ENCODE peak calls at places on chromosome 21, in eight cellular contexts. Z is kidney, F is SK-N-SH, Y is uterus, D is hepatocyte, S is right cardiac atrium, V is heart left ventricle, G is pancreas. K is an unnamed sample. For H3K9me3 and H3K4me1, the result is how much of the 10 kb centered on the place peaks cover.

GRCh38 chr21:46179708-46180078 is 4.6 kb downstream of the SPATC1L start:
- DNase-seq in Z (peak), F (no peak), Y (no peak), D (no peak), S (no peak), V (no peak), G (no peak), K (peak)

GRCh38 chr21:41627428-41627827 is 119.5 kb upstream of the TMPRSS2 start:
- DNase-seq in Z (no peak), F (no peak), Y (no peak), D (no peak), S (no peak), V (no peak), G (no peak), K (no peak)

GRCh38 chr21:39220150-39220549 is 36.9 kb upstream of the PSMG1 start:
- DNase-seq in Z (no peak), F (no peak), Y (no peak), D (no peak), S (no peak), V (no peak), G (no peak), K (no peak)

GRCh38 chr21:29091032-29091431 is 17.6 kb upstream of the CCT8 start:
- DNase-seq in Z (no peak), F (no peak), Y (no peak), D (no peak), S (no peak), V (no peak), G (no peak), K (no peak)

GRCh38 chr21:41847066-41847804 is 31.9 kb downstream of the PRDM15 start:
- DNase-seq in Z (no peak), F (no peak), Y (no peak), D (no peak), S (no peak), V (no peak), G (no peak), K (peak)

GRCh38 chr21:15249285-15249993 is 184.6 kb upstream of the NRIP1 start:
- DNase-seq in Z (no peak), F (no peak), Y (no peak), D (no peak), S (no peak), V (no peak), G (no peak), K (no peak)

GRCh38 chr21:14750041-14750440 is 203.9 kb upstream of the SAMSN1 start:
- DNase-seq in Z (no peak), F (no peak), Y (no peak), D (no peak), S (no peak), V (no peak), G (no peak), K (no peak)

GRCh38 chr21:32768530-32768929 is 3.0 kb downstream of the PAXBP1 start:
- DNase-seq in Z (no peak), F (no peak), Y (no peak), D (no peak), S (no peak), V (no peak), G (no peak), K (no peak)

GRCh38 chr21:33039542-33039941 is 13.8 kb downstream of the OLIG2 start:
- DNase-seq in Z (no peak), F (no peak), Y (no peak), D (no peak), S (no peak), V (no peak), G (no peak), K (no peak)

GRCh38 chr21:33492571-33492970 is 1.1 kb upstream of the DNAJC28 start:
- DNase-seq in Z (no peak), F (no peak), Y (no peak), D (no peak), S (no peak), V (no peak), G (no peak), K (no peak)

GRCh38 chr21:42160950-42161225 is 58.1 kb upstream of the ABCG1 start:
- DNase-seq in Z (no peak), F (no peak), Y (no peak), D (no peak), S (no peak), V (no peak), G (no peak), K (no peak)

GRCh38 chr21:39010629-39011404 is 172.4 kb downstream of the PSMG1 start:
- DNase-seq in Z (peak), F (no peak), Y (no peak), D (no peak), S (no peak), V (no peak), G (no peak), K (peak)

GRCh38 chr21:40049959-40050290 is 182.7 kb downstream of the PCP4 start:
- DNase-seq in Z (no peak), F (no peak), Y (no peak), D (no peak), S (no peak), V (no peak), G (no peak), K (no peak)

GRCh38 chr21:39251326-39251725 is 62.1 kb downstream of the BRWD1 start:
- DNase-seq in Z (no peak), F (no peak), Y (no peak), D (peak), S (no peak), V (no peak), G (no peak), K (no peak)

GRCh38 chr21:31756787-31757186 is 24.9 kb upstream of the SCAF4 start:
- DNase-seq in Z (no peak), F (no peak), Y (no peak), D (no peak), S (no peak), V (no peak), G (no peak), K (no peak)

GRCh38 chr21:45892156-45892919 is 89.2 kb upstream of the COL6A1 start:
- DNase-seq in Z (peak), F (no peak), Y (no peak), D (no peak), S (peak), V (no peak), G (no peak), K (peak)

GRCh38 chr21:16496594-16496993 is 766.8 kb downstream of the USP25 start:
- DNase-seq in Z (no peak), F (no peak), Y (no peak), D (no peak), S (no peak), V (no peak), G (no peak), K (no peak)

GRCh38 chr21:16488042-16488441 is 758.3 kb downstream of the USP25 start:
- DNase-seq in Z (no peak), F (no peak), Y (no peak), D (no peak), S (no peak), V (no peak), G (no peak), K (no peak)

GRCh38 chr21:16492356-16492755 is 762.6 kb downstream of the USP25 start:
- DNase-seq in Z (no peak), F (no peak), Y (no peak), D (no peak), S (no peak), V (no peak), G (no peak), K (no peak)

GRCh38 chr21:16492892-16493291 is 763.1 kb downstream of the USP25 start:
- DNase-seq in Z (no peak), F (no peak), Y (no peak), D (no peak), S (no peak), V (no peak), G (no peak), K (no peak)
- H3K27ac ChIP-seq in Z (no peak), F (no peak), Y (no peak), D (no peak), S (no peak), V (no peak), G (no peak), K (no peak)

DNA sequence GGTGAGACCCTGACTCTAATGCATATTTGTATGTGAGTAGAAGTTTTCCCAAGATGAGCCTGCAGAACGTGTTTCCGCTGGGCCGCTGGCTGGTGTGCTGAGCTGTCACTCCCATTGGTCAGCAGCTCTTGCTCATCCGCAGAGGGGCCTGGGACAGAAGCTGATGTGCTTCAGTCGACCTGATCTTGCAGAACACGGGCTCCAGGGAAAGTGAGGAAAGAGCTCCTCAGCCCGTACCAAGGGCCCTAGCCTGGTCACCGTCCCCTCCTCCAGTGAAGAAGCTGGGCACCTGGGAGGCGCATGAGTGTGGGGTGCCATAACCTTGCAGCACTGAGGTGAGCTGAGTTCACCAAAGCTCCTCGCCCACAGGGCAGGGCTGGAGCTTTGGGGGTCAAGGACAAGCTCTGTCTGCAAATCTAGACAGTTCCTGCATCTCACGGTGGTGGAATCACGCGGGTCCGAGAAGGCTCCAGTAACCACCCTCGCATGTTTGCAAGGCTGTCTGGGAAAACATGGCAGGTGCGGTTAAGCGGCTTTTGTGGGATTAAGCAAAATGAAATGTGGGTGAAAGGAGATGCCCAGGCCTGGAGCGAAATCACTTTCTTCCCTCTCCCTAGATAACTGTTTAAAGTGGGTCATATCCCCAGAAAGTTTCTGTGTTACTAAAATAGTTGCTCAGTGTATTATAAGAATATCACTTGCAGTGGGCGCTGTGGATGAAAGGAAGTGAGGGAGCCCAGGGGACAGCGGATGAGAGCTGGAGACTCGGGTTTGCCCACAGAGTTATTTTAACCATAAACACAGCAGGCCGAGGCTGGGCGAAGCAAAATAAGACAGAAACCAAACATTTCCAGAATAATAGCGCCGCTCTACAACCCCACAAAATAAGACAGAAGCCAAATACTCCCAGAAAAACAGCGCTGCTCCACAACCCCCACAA is 33.1 kb upstream of the LRRC3 start:
- DNase-seq in Z (peak), F (no peak), Y (no peak), D (no peak), S (peak), V (peak), G (peak), K (peak)
- H3K9me3 ChIP-seq in Z (under half), F (under half), Y (under half), D (under half), S (under half), V (under half), G (under half), K (under half)

GRCh38 chr21:37383066-37383465 is 16.5 kb downstream of the DYRK1A start:
- DNase-seq in Z (no peak), F (no peak), Y (no peak), D (no peak), S (no peak), V (no peak), G (no peak), K (no peak)
- H3K4me1 ChIP-seq in Z (under half), F (under half), Y (under half), D (under half), S (under half), V (under half), G (under half), K (under half)

GRCh38 chr21:26096494-26096893 is 74.1 kb downstream of the APP start:
- DNase-seq in Z (no peak), F (no peak), Y (no peak), D (no peak), S (no peak), V (no peak), G (no peak), K (no peak)
- H3K27ac ChIP-seq in Z (no peak), F (peak), Y (no peak), D (peak), S (no peak), V (no peak), G (no peak), K (no peak)

DNA sequence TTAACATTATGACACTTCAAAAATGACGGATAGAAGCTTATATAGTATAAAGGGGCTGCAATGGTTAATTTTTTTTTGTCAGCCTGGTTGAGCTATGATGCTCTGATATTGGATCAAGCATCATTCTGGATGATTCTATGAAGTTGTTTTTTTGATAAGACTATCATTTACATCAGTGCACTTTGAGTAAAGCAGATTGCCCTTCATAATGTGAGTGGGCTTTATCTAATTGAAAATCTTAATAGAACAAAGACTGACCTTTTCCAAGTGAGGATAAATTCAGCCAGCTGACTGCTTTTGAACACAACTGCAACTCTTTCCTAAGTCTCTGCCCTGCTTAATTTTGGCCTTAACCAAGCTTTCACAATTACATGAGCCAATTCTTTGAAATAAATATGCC is 1476.2 kb downstream of the NCAM2 start:
- DNase-seq in Z (no peak), F (peak), Y (no peak), D (no peak), S (no peak), V (no peak), G (no peak), K (no peak)
- H3K9me3 ChIP-seq in Z (under half), F (under half), Y (under half), D (under half), S (under half), V (under half), G (under half), K (under half)

GRCh38 chr21:44710294-44710665 is 1.1 kb downstream of the TSPEAR start:
- DNase-seq in Z (no peak), F (peak), Y (no peak), D (no peak), S (no peak), V (no peak), G (no peak), K (peak)
- H3K4me1 ChIP-seq in Z (under half), F (under half), Y (under half), D (under half), S (under half), V (under half), G (under half), K (under half)

GRCh38 chr21:35019631-35020032 is 29.5 kb downstream of the RUNX1 start:
- DNase-seq in Z (no peak), F (no peak), Y (no peak), D (peak), S (no peak), V (no peak), G (peak), K (no peak)
- H3K27ac ChIP-seq in Z (no peak), F (no peak), Y (no peak), D (no peak), S (no peak), V (no peak), G (no peak), K (no peak)

GRCh38 chr21:26374817-26375216 is 198.3 kb downstream of the CYYR1 start:
- DNase-seq in Z (no peak), F (no peak), Y (no peak), D (no peak), S (no peak), V (no peak), G (no peak), K (no peak)
- H3K9me3 ChIP-seq in Z (under half), F (under half), Y (under half), D (under half), S (under half), V (under half), G (under half), K (under half)